ENCODE peak calls at places on chromosomes 6 and 20, in eight cellular contexts. I is heart left ventricle, N is WERI-Rb-1, C is nephron progenitor cell, G is hepatocyte, H is left ventricle myocardium inferior, R is PC-9, E is breast epithelium. W is an unnamed sample.

GRCh38 chr6:52650946-52651345 is 20.0 kb upstream of the TMEM14A start:
- DNase-seq in I (no peak), N (no peak), C (no peak), G (no peak), H (no peak), R (no peak), E (no peak), W (no peak)

GRCh38 chr6:170151235-170152110 is 139.4 kb downstream of the DLL1 start:
- DNase-seq in I (no peak), N (peak), C (no peak), G (no peak), H (peak), R (no peak), E (no peak), W (no peak)

GRCh38 chr6:42249279-42249678 is 31.6 kb upstream of the MRPS10 start:
- DNase-seq in I (no peak), N (no peak), C (no peak), G (no peak), H (no peak), R (no peak), E (no peak), W (no peak)

GRCh38 chr6:164124473-164124872 is 710.0 kb downstream of the QKI start:
- DNase-seq in I (peak), N (no peak), C (no peak), G (no peak), H (no peak), R (no peak), E (no peak), W (no peak)

GRCh38 chr6:75268121-75268987 is 16.2 kb downstream of the TMEM30A start:
- DNase-seq in I (no peak), N (no peak), C (no peak), G (no peak), H (no peak), R (no peak), E (no peak), W (no peak)

GRCh38 chr6:27053738-27054137 is 193.8 kb upstream of the PRSS16 start:
- DNase-seq in I (no peak), N (no peak), C (no peak), G (no peak), H (no peak), R (no peak), E (no peak), W (no peak)

GRCh38 chr6:135481786-135482369 is 15.7 kb downstream of the AHI1 start:
- DNase-seq in I (no peak), N (no peak), C (no peak), G (no peak), H (no peak), R (no peak), E (no peak), W (no peak)

GRCh38 chr20:54980321-54980960 is 505.0 kb downstream of the DOK5 start:
- DNase-seq in I (no peak), N (no peak), C (peak), G (peak), H (no peak), R (no peak), E (no peak), W (no peak)

GRCh38 chr6:170445984-170446383 is 107.1 kb downstream of the PSMB1 start:
- DNase-seq in I (no peak), N (no peak), C (no peak), G (no peak), H (no peak), R (no peak), E (no peak), W (no peak)

GRCh38 chr6:40845588-40845987 is 193.4 kb downstream of the UNC5CL start:
- DNase-seq in I (no peak), N (peak), C (peak), G (peak), H (no peak), R (peak), E (no peak), W (no peak)

GRCh38 chr6:151400473-151400872 is 9.1 kb upstream of the ZBTB2 start:
- DNase-seq in I (no peak), N (no peak), C (no peak), G (no peak), H (no peak), R (no peak), E (no peak), W (no peak)

GRCh38 chr6:162239330-162239729 is 488.2 kb downstream of the PRKN start:
- DNase-seq in I (no peak), N (no peak), C (no peak), G (no peak), H (no peak), R (no peak), E (no peak), W (no peak)

GRCh38 chr6:135419162-135419561 is 78.4 kb downstream of the AHI1 start:
- DNase-seq in I (no peak), N (no peak), C (no peak), G (no peak), H (no peak), R (no peak), E (no peak), W (no peak)

GRCh38 chr6:85285934-85286333 is 163.9 kb upstream of the NT5E start:
- DNase-seq in I (no peak), N (no peak), C (no peak), G (no peak), H (no peak), R (no peak), E (no peak), W (no peak)

GRCh38 chr6:144566868-144567615 is 281.9 kb downstream of the UTRN start:
- DNase-seq in I (no peak), N (no peak), C (no peak), G (no peak), H (no peak), R (no peak), E (no peak), W (no peak)

GRCh38 chr6:106089981-106090380 is 3.8 kb downstream of the PRDM1 start:
- DNase-seq in I (no peak), N (no peak), C (no peak), G (no peak), H (no peak), R (no peak), E (no peak), W (no peak)
- TF ChIP-seq CTCF in I (no peak), N (no peak), C (no peak), G (peak), H (no peak), R (no peak), E (no peak), W (peak)

GRCh38 chr6:143128346-143129015 is 67.8 kb downstream of the AIG1 start:
- DNase-seq in I (no peak), N (peak), C (no peak), G (no peak), H (no peak), R (no peak), E (no peak), W (no peak)

GRCh38 chr6:143126574-143126941 is 65.9 kb downstream of the AIG1 start:
- DNase-seq in I (no peak), N (no peak), C (no peak), G (no peak), H (no peak), R (no peak), E (no peak), W (no peak)

GRCh38 chr6:143127941-143128340 is 67.3 kb downstream of the AIG1 start:
- DNase-seq in I (no peak), N (no peak), C (no peak), G (no peak), H (no peak), R (no peak), E (no peak), W (no peak)

GRCh38 chr6:143125455-143125854 is 64.8 kb downstream of the AIG1 start:
- DNase-seq in I (no peak), N (no peak), C (no peak), G (no peak), H (no peak), R (no peak), E (no peak), W (no peak)

DNA sequence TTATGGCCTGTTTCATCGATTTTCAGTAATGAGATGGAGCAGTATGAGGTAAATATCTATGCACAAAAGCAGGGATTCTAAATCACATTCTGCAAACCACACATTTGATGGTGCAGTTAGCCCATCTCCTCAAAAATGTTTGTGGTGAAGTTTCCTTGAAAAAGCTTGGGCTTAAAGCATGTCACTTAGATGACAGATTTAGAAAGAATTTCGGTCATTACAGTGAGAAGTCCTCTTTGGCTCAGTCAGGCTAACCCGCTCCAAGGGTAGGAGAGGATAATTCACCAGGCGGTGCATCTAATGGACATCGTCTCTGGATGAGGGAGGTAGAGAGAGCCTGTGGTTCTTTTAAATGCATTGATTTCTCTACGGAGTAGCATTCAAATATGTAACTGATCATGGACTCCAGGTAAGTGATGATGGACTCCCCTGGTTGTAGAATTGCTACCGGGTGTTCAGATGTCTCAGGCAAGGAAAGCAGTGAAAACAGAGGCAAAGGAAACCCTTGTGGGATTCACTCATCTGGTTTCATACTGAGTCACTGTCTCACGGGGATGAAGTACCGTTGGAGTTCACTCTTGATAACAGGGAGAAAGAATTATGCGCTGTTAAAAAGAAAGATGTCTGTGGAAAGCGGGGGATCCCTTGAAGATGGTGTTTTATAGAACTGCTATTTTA is 65.3 kb downstream of the AIG1 start:
- DNase-seq in I (no peak), N (no peak), C (no peak), G (no peak), H (no peak), R (no peak), E (no peak), W (no peak)
- TF ChIP-seq CTCF in I (no peak), N (no peak), C (no peak), G (no peak), H (no peak), R (no peak), E (no peak), W (no peak)

DNA sequence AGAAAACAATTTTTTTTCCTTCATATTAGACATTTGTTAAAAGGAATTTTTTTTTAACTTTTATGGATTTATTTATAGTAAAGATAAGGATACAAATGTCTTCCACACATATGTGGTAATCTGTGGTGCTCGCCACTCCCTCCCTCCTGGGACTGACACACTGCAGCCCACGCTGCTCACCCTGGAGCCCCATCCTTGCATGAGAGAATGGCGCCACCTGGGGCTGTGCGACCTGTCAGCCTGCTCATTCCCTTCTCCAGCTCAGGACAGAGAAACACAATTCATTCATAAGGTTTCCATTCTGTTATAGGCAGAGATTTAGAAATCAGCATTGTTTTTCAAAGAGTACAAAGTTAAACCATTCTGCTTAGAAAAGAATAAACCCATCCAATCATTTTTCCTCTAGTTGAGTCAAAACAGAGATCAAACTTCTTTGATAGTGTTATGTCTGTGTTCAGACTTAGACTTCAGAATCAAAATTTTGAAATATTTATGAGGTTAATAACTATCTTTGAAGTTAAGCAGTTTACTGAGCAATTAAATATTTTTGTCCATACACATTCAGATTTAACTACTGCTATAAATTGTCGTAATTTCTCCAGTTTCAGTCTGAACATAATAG is 42.8 kb upstream of the DYNLRB1 start:
- DNase-seq in I (peak), N (peak), C (peak), G (peak), H (peak), R (peak), E (no peak), W (no peak)
- TF ChIP-seq CTCF in I (peak), N (peak), C (peak), G (peak), H (peak), R (peak), E (no peak), W (peak)

GRCh38 chr20:45322952-45323383 is 14.9 kb upstream of the MATN4 start:
- DNase-seq in I (no peak), N (peak), C (no peak), G (peak), H (peak), R (peak), E (no peak), W (no peak)
- TF ChIP-seq CTCF in I (peak), N (peak), C (no peak), G (peak), H (peak), R (peak), E (no peak), W (peak)

GRCh38 chr6:131362070-131362469 is 211.0 kb upstream of the ARG1 start:
- DNase-seq in I (no peak), N (no peak), C (no peak), G (no peak), H (no peak), R (no peak), E (no peak), W (no peak)
- TF ChIP-seq CTCF in I (no peak), N (no peak), C (no peak), G (no peak), H (no peak), R (no peak), E (no peak), W (no peak)

DNA sequence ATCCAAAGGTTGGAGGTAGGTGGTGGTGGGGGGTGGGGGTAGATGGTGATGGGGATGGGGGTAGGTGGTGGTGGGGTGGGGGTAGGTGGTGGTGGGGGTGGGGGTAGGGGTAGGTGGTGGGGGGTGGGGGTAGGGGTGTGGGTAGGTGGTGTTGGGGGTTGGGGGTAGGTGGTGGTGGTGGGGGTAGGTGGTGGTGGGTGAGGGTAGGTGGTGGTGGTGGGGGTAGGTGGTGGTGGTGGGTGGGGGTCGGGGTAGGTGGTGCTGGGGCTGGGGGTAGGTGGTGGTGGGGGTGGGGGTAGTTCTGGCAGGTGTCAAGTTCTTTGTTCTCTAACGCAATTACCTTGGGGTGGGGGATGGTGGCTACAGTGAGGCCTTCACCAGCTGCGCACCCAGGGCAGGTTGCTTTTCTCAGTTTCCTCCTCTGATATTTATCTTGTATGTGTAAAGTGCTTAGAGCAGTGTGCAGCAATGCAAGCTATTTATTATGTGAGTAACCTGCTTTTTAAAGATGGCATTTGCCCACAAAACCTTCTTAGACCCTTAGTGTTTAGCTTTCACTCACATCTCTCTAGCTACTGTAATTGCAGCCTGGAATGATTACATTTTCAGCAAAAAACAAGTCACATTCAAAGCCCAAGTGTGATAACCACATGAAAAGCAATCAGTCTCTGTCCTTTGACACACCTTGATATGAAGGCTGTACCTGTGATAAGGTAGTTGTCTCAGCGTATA is 8.2 kb upstream of the CCDC167 start:
- DNase-seq in I (no peak), N (no peak), C (no peak), G (no peak), H (no peak), R (no peak), E (no peak), W (no peak)
- TF ChIP-seq CTCF in I (no peak), N (no peak), C (no peak), G (no peak), H (no peak), R (no peak), E (no peak), W (no peak)

GRCh38 chr6:116078522-116078921 is 17.8 kb upstream of the FRK start:
- DNase-seq in I (no peak), N (no peak), C (no peak), G (no peak), H (no peak), R (no peak), E (no peak), W (no peak)
- TF ChIP-seq CTCF in I (no peak), N (no peak), C (no peak), G (no peak), H (no peak), R (no peak), E (no peak), W (no peak)

GRCh38 chr20:50343125-50343489 is 152.5 kb downstream of the CEBPB start:
- DNase-seq in I (peak), N (no peak), C (no peak), G (no peak), H (no peak), R (no peak), E (no peak), W (no peak)

GRCh38 chr20:50345712-50346371 is 155.2 kb downstream of the CEBPB start:
- DNase-seq in I (peak), N (no peak), C (no peak), G (no peak), H (no peak), R (no peak), E (no peak), W (no peak)

GRCh38 chr20:50342638-50343102 is 152.0 kb downstream of the CEBPB start:
- DNase-seq in I (peak), N (no peak), C (no peak), G (no peak), H (no peak), R (no peak), E (no peak), W (no peak)

GRCh38 chr20:50343490-50344179 is 153.0 kb downstream of the CEBPB start:
- DNase-seq in I (peak), N (no peak), C (no peak), G (no peak), H (no peak), R (no peak), E (peak), W (no peak)

DNA sequence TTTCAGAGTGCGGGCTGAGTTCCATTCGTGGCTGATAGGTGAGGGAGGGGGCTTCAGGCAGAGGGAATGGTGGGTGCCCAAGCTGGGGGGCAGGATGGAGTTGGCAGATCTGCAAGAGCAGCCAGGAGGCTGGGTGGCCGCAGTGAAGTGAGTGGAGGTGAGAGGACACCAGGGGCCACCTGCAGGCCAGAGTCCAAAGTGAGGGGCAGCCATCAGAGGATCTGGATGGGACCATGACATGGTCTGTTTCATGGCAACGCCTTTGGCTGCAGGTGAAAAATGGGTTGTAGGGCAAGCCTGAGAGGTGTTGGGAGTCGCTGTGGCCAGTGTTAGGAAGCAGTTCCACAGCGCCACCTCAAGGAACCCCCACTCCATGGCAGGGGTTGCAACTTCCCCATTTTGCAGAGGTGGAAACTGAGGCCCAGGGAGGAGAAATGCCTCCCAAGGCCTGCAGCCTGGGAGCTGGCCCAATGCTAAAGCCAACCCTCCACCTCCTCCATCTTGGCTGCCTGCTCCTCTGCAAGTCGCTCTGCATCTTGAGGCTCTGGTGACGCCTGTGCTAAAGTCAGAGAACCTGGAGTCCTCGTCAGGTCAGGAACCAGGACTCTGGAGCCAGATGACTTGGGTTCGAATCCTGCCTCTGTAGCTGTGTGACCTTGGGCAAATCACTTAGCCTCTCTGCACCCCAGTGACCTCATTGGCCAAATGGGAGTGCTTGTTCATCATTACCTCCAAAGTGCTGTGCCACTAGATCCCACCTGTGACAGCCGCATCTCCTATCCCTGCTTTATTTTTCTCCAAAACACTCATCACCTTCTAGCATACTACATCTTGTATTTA is 153.8 kb downstream of the CEBPB start:
- DNase-seq in I (peak), N (no peak), C (no peak), G (no peak), H (no peak), R (no peak), E (no peak), W (no peak)
- TF ChIP-seq CTCF in I (no peak), N (peak), C (no peak), G (no peak), H (peak), R (peak), E (no peak), W (no peak)

W was measured in D721Med.